ENCODE peak calls at places on chromosomes 6 and 20, in nine cellular contexts. G is naive thymus-derived CD8-positive, alpha-beta T cell; T is Caki2; F is GM23338; S is transverse colon; A is aorta; C is SK-MEL-5; B is tibial artery; K is T-cell. V is an unnamed sample.

GRCh38 chr6:126170875-126171489 is 168.9 kb upstream of the CENPW start:
- DNase-seq in G (no peak), T (no peak), F (peak; percentile 83), S (peak; percentile 17), A (no peak), C (peak; percentile 57), B (no peak), K (peak; percentile 10), V (no peak)

GRCh38 chr6:109514946-109515345 is 31.9 kb upstream of the ZBTB24 start:
- DNase-seq in G (no peak), T (no peak), F (no peak), S (no peak), A (no peak), C (no peak), B (no peak), K (no peak), V (no peak)

GRCh38 chr6:149983145-149983544 is 19.4 kb downstream of the ULBP1 start:
- DNase-seq in G (no peak), T (no peak), F (no peak), S (no peak), A (no peak), C (no peak), B (peak; percentile 24), K (no peak), V (no peak)

GRCh38 chr6:169624785-169625184 is 77.0 kb downstream of the WDR27 start:
- DNase-seq in G (no peak), T (no peak), F (no peak), S (no peak), A (no peak), C (no peak), B (no peak), K (no peak), V (no peak)

GRCh38 chr6:156780117-156780641 is 3.0 kb downstream of the ARID1B start:
- DNase-seq in G (peak; percentile 68), T (peak; percentile 62), F (peak; percentile 70), S (peak; percentile 63), A (no peak), C (peak; percentile 92), B (no peak), K (peak; percentile 53), V (peak; percentile 56)

GRCh38 chr6:16921399-16922110 is 160.3 kb upstream of the ATXN1 start:
- DNase-seq in G (no peak), T (no peak), F (no peak), S (no peak), A (no peak), C (peak; percentile 52), B (no peak), K (no peak), V (no peak)

GRCh38 chr20:62980970-62981369 is 25.8 kb downstream of the BHLHE23 start:
- DNase-seq in G (peak; percentile 64), T (no peak), F (peak; percentile 56), S (no peak), A (no peak), C (peak; percentile 18), B (no peak), K (peak; percentile 50), V (no peak)

GRCh38 chr6:150491796-150492142 is 107.9 kb upstream of the PLEKHG1 start:
- DNase-seq in G (no peak), T (no peak), F (no peak), S (no peak), A (no peak), C (no peak), B (no peak), K (no peak), V (no peak)

GRCh38 chr6:5763407-5763806 is 243.3 kb downstream of the NRN1 start:
- DNase-seq in G (no peak), T (no peak), F (no peak), S (no peak), A (no peak), C (no peak), B (no peak), K (no peak), V (no peak)

GRCh38 chr20:17226410-17227198 is at the start of gene PCSK2:
- DNase-seq in G (no peak), T (peak; percentile 85), F (peak; percentile 96), S (peak; percentile 12), A (peak; percentile 77), C (peak; percentile 80), B (no peak), K (no peak), V (peak; percentile 35)

GRCh38 chr20:61191096-61191495 is 61.0 kb upstream of the CDH4 start:
- DNase-seq in G (no peak), T (no peak), F (peak; percentile 5), S (no peak), A (no peak), C (no peak), B (no peak), K (no peak), V (no peak)

GRCh38 chr6:4102687-4103244 is 23.8 kb upstream of the FAM217A start:
- DNase-seq in G (no peak), T (no peak), F (no peak), S (no peak), A (no peak), C (no peak), B (no peak), K (no peak), V (no peak)

GRCh38 chr6:139133272-139133671 is 1.6 kb upstream of the HECA start:
- DNase-seq in G (no peak), T (no peak), F (no peak), S (peak; percentile 44), A (no peak), C (peak; percentile 18), B (no peak), K (no peak), V (no peak)

GRCh38 chr6:110195639-110196038 is 15.4 kb downstream of the CDC40 start:
- DNase-seq in G (no peak), T (no peak), F (no peak), S (no peak), A (no peak), C (no peak), B (no peak), K (no peak), V (no peak)

GRCh38 chr20:10368702-10369041 is 65.3 kb downstream of the MKKS start:
- DNase-seq in G (no peak), T (no peak), F (no peak), S (no peak), A (no peak), C (no peak), B (no peak), K (no peak), V (no peak)

GRCh38 chr6:118387921-118388701 is 160.0 kb upstream of the PLN start:
- DNase-seq in G (no peak), T (peak; percentile 77), F (no peak), S (no peak), A (no peak), C (no peak), B (no peak), K (no peak), V (no peak)

GRCh38 chr20:1935696-1936366 is 40.6 kb downstream of the SIRPA start:
- DNase-seq in G (no peak), T (no peak), F (no peak), S (peak; percentile 50), A (no peak), C (no peak), B (no peak), K (no peak), V (no peak)

GRCh38 chr20:19566226-19566960 is 191.7 kb upstream of the RIN2 start:
- DNase-seq in G (no peak), T (peak; percentile 16), F (no peak), S (no peak), A (no peak), C (no peak), B (no peak), K (no peak), V (no peak)

GRCh38 chr6:154239392-154239791 is 117.2 kb downstream of the IPCEF1 start:
- DNase-seq in G (no peak), T (no peak), F (no peak), S (no peak), A (no peak), C (no peak), B (no peak), K (no peak), V (no peak)

GRCh38 chr6:163137036-163137435 is 277.5 kb upstream of the QKI start:
- DNase-seq in G (no peak), T (no peak), F (no peak), S (no peak), A (no peak), C (no peak), B (no peak), K (no peak), V (no peak)

V was measured in lung.